ENCODE peak calls at places on chromosomes 13 and 19, in four cellular contexts. D is thoracic aorta, K is transverse colon, E is Peyer's patch. G is an unnamed sample. For H3K4me1, the result is how much of the 10 kb centered on the place peaks cover.

GRCh38 chr13:92806215-92806614 is 420.4 kb upstream of the GPC6 start:
- DNase-seq in D (no peak), K (no peak), E (no peak), G (no peak)

GRCh38 chr13:73939603-73940002 is 194.6 kb downstream of the KLF12 start:
- DNase-seq in D (no peak), K (no peak), E (no peak), G (no peak)

GRCh38 chr19:14381689-14382474 is 638 bp downstream of the ADGRE5 start:
- DNase-seq in D (peak), K (peak), E (peak), G (peak)

GRCh38 chr13:108915634-108916497 is 286.5 kb downstream of the MYO16 start:
- DNase-seq in D (peak), K (peak), E (peak), G (peak)

GRCh38 chr19:28199323-28199722 is 1013.6 kb downstream of the UQCRFS1 start:
- DNase-seq in D (no peak), K (no peak), E (no peak), G (no peak)

GRCh38 chr13:83905641-83906040 is 23.4 kb upstream of the SLITRK1 start:
- DNase-seq in D (no peak), K (no peak), E (no peak), G (no peak)

GRCh38 chr19:44050740-44051653 is 839 bp upstream of the ZNF223 start:
- DNase-seq in D (no peak), K (peak), E (peak), G (no peak)

GRCh38 chr19:3723883-3724282 is 15.7 kb downstream of the TJP3 start:
- DNase-seq in D (no peak), K (no peak), E (no peak), G (no peak)

GRCh38 chr13:50401721-50402510 is 386.7 kb downstream of the KCNRG start:
- DNase-seq in D (no peak), K (no peak), E (no peak), G (no peak)

GRCh38 chr13:29924482-29924884 is 74.1 kb upstream of the UBL3 start:
- DNase-seq in D (no peak), K (no peak), E (no peak), G (peak)

GRCh38 chr13:79481685-79482052 is 714 bp downstream of the NDFIP2 start:
- DNase-seq in D (no peak), K (peak), E (peak), G (no peak)

GRCh38 chr19:39119830-39120229 is 5.8 kb upstream of the PAK4 start:
- DNase-seq in D (no peak), K (no peak), E (no peak), G (no peak)

GRCh38 chr19:38710928-38711725 is 33.1 kb downstream of the CAPN12 start:
- DNase-seq in D (no peak), K (no peak), E (no peak), G (no peak)

GRCh38 chr13:50731400-50731799 is 112.1 kb downstream of the DLEU7 start:
- DNase-seq in D (no peak), K (no peak), E (no peak), G (no peak)

GRCh38 chr13:41577437-41577836 is 120.1 kb downstream of the RGCC start:
- DNase-seq in D (no peak), K (no peak), E (no peak), G (peak)

GRCh38 chr19:48445256-48445605 is 552 bp upstream of the GRWD1 start:
- DNase-seq in D (no peak), K (no peak), E (no peak), G (no peak)

GRCh38 chr13:44801990-44802389 is 187.3 kb downstream of the NUFIP1 start:
- DNase-seq in D (no peak), K (no peak), E (no peak), G (no peak)

GRCh38 chr13:111216166-111216960 is 101.3 kb downstream of the ARHGEF7 start:
- DNase-seq in D (no peak), K (peak), E (peak), G (no peak)

GRCh38 chr19:17655751-17656480 is 32.2 kb downstream of the UNC13A start:
- DNase-seq in D (no peak), K (no peak), E (no peak), G (no peak)

GRCh38 chr19:2033115-2033824 is 17.8 kb upstream of the BTBD2 start:
- DNase-seq in D (no peak), K (no peak), E (no peak), G (no peak)

GRCh38 chr19:2035590-2035991 is 15.5 kb downstream of the MKNK2 start:
- DNase-seq in D (no peak), K (no peak), E (peak), G (no peak)

GRCh38 chr19:2034729-2035589 is 16.1 kb downstream of the MKNK2 start:
- DNase-seq in D (no peak), K (peak), E (peak), G (peak)

GRCh38 chr19:2033825-2034159 is 17.3 kb downstream of the MKNK2 start:
- DNase-seq in D (no peak), K (no peak), E (no peak), G (no peak)

DNA sequence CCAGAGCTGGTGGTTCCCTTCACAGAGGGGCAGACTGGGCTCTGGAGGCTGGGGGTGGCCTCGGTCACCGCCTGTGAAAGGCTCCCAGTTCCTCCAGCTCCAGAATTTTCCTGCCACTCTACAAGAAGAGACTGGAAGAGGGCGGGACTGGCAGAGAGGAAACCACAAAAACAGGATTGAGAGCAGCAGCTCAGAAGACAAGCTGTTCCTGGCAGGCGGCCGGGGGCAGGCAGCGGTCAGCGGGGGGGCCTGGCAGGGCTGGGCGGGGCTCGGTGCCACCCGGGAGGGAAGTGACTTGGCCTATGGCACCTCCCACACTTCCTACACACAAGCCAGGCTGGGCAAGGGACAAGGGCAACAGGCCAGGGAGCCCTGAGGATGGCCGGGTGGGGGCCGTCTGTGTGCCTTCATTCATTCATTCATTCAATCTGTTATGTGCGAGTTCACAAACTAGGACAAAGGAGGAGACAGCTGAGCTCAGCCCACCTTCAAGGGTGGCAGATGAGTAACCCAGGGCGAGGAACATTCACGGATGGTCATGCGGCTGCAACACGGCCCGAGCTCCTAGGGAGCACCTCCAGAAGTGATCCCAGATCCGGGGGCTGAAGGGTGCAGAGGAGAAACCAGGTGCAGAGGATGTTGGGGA is 16.9 kb upstream of the BTBD2 start:
- DNase-seq in D (peak), K (peak), E (peak), G (peak)
- TF ChIP-seq CTCF in D (no peak), K (no peak), E (no peak), G (no peak)

GRCh38 chr19:12779162-12779993 is 4.0 kb upstream of the HOOK2 start:
- DNase-seq in D (no peak), K (peak), E (peak), G (no peak)

GRCh38 chr19:12782174-12782423 is 6.7 kb upstream of the HOOK2 start:
- DNase-seq in D (no peak), K (no peak), E (peak), G (peak)

GRCh38 chr19:12778020-12778904 is 2.9 kb upstream of the HOOK2 start:
- DNase-seq in D (no peak), K (peak), E (peak), G (peak)

GRCh38 chr19:12777217-12778019 is 2.1 kb upstream of the HOOK2 start:
- DNase-seq in D (no peak), K (peak), E (peak), G (peak)

GRCh38 chr19:12778905-12779161 is 3.5 kb upstream of the HOOK2 start:
- DNase-seq in D (no peak), K (no peak), E (no peak), G (no peak)
- H3K27ac ChIP-seq in D (peak), K (peak), E (peak), G (peak)

GRCh38 chr19:13022859-13023636 is 27.8 kb downstream of the NFIX start:
- DNase-seq in D (no peak), K (peak), E (peak), G (peak)

GRCh38 chr19:13022111-13022858 is 27.0 kb downstream of the NFIX start:
- DNase-seq in D (no peak), K (no peak), E (no peak), G (no peak)

GRCh38 chr19:13024958-13025653 is 29.8 kb downstream of the NFIX start:
- DNase-seq in D (no peak), K (peak), E (no peak), G (no peak)

GRCh38 chr19:13024126-13024957 is 29.1 kb downstream of the NFIX start:
- DNase-seq in D (no peak), K (no peak), E (no peak), G (no peak)

GRCh38 chr19:13023666-13024065 is 28.4 kb downstream of the NFIX start:
- DNase-seq in D (no peak), K (no peak), E (no peak), G (no peak)
- H3K4me1 ChIP-seq in D (half or more), K (half or more), E (under half), G (under half)

DNA sequence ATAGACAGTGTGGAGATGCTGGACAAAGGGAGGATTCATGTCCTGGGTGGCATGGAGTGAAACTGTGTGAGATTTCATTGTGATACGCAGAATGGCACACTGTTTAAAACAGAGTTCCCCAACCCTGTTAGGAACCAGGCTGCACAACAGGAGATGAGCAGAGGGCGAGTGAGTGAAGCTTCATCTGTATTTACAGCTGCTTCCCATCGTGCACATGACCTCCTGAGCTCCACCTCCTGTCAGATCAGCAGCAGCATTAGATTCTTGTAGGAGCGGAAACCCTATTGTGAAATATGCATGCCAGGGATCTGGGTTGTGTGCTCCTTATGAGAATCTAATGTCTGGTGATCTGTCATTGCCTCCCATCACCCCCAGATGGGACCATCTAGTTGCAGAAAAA is 72.5 kb downstream of the RAP2A start:
- DNase-seq in D (no peak), K (no peak), E (no peak), G (no peak)
- TF ChIP-seq CTCF in D (no peak), K (no peak), E (no peak), G (no peak)

GRCh38 chr19:40947573-40947972 is 43.5 kb upstream of the CYP2B6 start:
- DNase-seq in D (no peak), K (no peak), E (no peak), G (no peak)

GRCh38 chr19:40954573-40954972 is 36.5 kb upstream of the CYP2B6 start:
- DNase-seq in D (no peak), K (no peak), E (no peak), G (no peak)

GRCh38 chr19:40945645-40946044 is 45.4 kb upstream of the CYP2B6 start:
- DNase-seq in D (no peak), K (no peak), E (no peak), G (no peak)

GRCh38 chr19:40947114-40947513 is 44.0 kb upstream of the CYP2B6 start:
- DNase-seq in D (no peak), K (no peak), E (no peak), G (no peak)

DNA sequence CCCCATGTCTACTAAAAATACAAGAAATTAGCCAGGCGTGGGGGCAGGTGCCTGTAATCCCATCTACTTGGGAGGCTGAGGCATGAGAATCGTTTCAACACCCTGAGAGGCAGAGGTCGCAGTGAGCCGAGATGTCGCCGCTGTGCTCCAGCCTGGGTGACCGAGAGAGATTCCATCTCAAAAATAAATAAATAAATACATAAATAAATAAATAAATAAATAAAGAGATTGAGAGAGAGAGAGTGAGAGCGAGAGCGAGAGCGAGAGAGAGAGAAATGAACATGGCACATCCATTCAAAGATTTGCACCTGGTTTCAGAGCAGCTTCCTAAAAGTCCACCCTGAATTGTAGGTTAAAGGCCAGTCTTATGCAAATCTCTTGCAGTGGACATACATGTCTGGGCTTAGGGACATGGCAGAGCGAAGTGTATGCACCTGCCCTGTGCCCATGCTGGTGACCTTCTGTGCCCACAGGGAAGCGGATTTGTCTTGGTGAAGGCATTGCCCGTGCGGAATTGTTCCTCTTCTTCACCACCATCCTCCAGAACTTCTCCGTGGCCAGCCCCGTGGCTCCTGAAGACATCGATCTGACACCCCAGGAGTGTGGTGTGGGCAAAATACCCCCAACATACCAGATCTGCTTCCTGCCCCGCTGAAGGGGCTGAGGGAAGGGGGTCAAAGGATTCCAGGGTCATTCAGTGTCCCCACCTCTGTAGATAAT is 42.3 kb upstream of the CYP2B6 start:
- DNase-seq in D (no peak), K (no peak), E (no peak), G (no peak)
- H3K27ac ChIP-seq in D (no peak), K (no peak), E (no peak), G (no peak)

GRCh38 chr13:33543089-33543459 is 257.5 kb upstream of the STARD13 start:
- DNase-seq in D (no peak), K (no peak), E (no peak), G (no peak)
- H3K4me1 ChIP-seq in D (under half), K (under half), E (under half), G (under half)

GRCh38 chr19:9914001-9914314 is 22.4 kb downstream of the OLFM2 start:
- DNase-seq in D (no peak), K (no peak), E (no peak), G (no peak)

GRCh38 chr19:9913237-9914000 is 22.9 kb downstream of the OLFM2 start:
- DNase-seq in D (no peak), K (peak), E (no peak), G (no peak)

GRCh38 chr19:9914315-9915207 is 21.8 kb downstream of the OLFM2 start:
- DNase-seq in D (no peak), K (peak), E (peak), G (peak)

GRCh38 chr19:9916719-9917118 is 19.6 kb downstream of the OLFM2 start:
- DNase-seq in D (no peak), K (no peak), E (no peak), G (no peak)

GRCh38 chr19:9917322-9917721 is 19.0 kb downstream of the OLFM2 start:
- DNase-seq in D (no peak), K (no peak), E (no peak), G (no peak)
- TF ChIP-seq CTCF in D (no peak), K (no peak), E (no peak), G (no peak)

GRCh38 chr13:77387607-77388200 is 60.8 kb upstream of the MYCBP2 start:
- DNase-seq in D (no peak), K (no peak), E (no peak), G (no peak)
- H3K27ac ChIP-seq in D (peak), K (no peak), E (no peak), G (no peak)